ENCODE peak calls at places on chromosomes 5 and 9, in five cellular contexts. X is amniotic epithelial cell, C is skeletal muscle cell, A is progenitor cell of endocrine pancreas, D is amniotic stem cell. Q is an unnamed sample.

GRCh38 chr9:20760246-20760901 is 76.3 kb downstream of the FOCAD start:
- DNase-seq in C (no peak), X (peak), D (no peak), A (no peak), Q (no peak)

GRCh38 chr5:7795311-7795710 is 55.6 kb downstream of the CFAP90 start:
- DNase-seq in A (no peak), C (no peak), D (no peak), X (no peak), Q (no peak)

GRCh38 chr9:28598396-28598795 is 1025.1 kb upstream of the C9orf72 start:
- DNase-seq in A (no peak), C (no peak), X (no peak), D (no peak), Q (no peak)

GRCh38 chr5:173042708-173043107 is 13.4 kb upstream of the CREBRF start:
- DNase-seq in A (no peak), X (no peak), D (no peak), C (no peak), Q (no peak)

GRCh38 chr5:174022384-174023095 is 23.0 kb upstream of the NSG2 start:
- DNase-seq in D (no peak), A (no peak), C (no peak), X (no peak), Q (no peak)

GRCh38 chr5:68336200-68336599 is 120.6 kb downstream of the PIK3R1 start:
- DNase-seq in D (no peak), X (peak), C (no peak), A (no peak), Q (no peak)

GRCh38 chr5:152689275-152689711 is 284.2 kb upstream of the NMUR2 start:
- DNase-seq in C (no peak), D (no peak), X (no peak), A (no peak), Q (no peak)

GRCh38 chr5:54518146-54519082 is 855 bp downstream of the SNX18 start:
- DNase-seq in D (no peak), A (peak), X (no peak), C (no peak), Q (peak)

GRCh38 chr5:159208508-159209437 is 580 bp downstream of the RNF145 start:
- DNase-seq in D (no peak), C (no peak), A (peak), X (peak), Q (no peak)

GRCh38 chr5:27652505-27652904 is 614.1 kb upstream of the CDH9 start:
- DNase-seq in D (no peak), A (no peak), C (no peak), X (no peak), Q (no peak)

GRCh38 chr5:112533315-112533867 is 114.3 kb upstream of the EPB41L4A start:
- DNase-seq in A (no peak), D (no peak), C (no peak), X (no peak), Q (no peak)

GRCh38 chr5:89351975-89352374 is 469.0 kb upstream of the MEF2C start:
- DNase-seq in D (no peak), A (no peak), C (no peak), X (peak), Q (no peak)

GRCh38 chr9:127943011-127943662 is 5.5 kb upstream of the DPM2 start:
- DNase-seq in A (no peak), D (no peak), X (no peak), C (no peak), Q (no peak)

GRCh38 chr5:144429905-144430304 is 259.2 kb downstream of the KCTD16 start:
- DNase-seq in D (no peak), X (no peak), A (no peak), C (no peak), Q (no peak)

GRCh38 chr5:147446528-147446927 is 63.3 kb downstream of the DPYSL3 start:
- DNase-seq in D (no peak), A (no peak), X (no peak), C (no peak), Q (no peak)